ENCODE peak calls at places on chromosomes 13 and 19, in eight cellular contexts. One of them, this sample, is unnamed.

GRCh38 chr13:36420437-36420891 is 11.8 kb upstream of the CCNA1 start:
- DNase-seq in fibroblast of mammary gland: peak; percentile 79
- DNase-seq in amniotic stem cell: peak; percentile 54
- DNase-seq in iPS-NIHi11: peak; percentile 85
- DNase-seq in GOT3: peak; percentile 14
- DNase-seq in amygdala: peak; percentile 72
- DNase-seq in stimulated activated CD4-positive, alpha-beta T cell treated with anti-CD3 and anti-CD28 coated beads, TNF-alpha, amount 100 ng/mL, for 1 hour: peak; percentile 24
- DNase-seq in stimulated activated CD8-positive, alpha-beta memory T cell treated with anti-CD3 and anti-CD28 coated beads, Interleukin-12 subunit alpha, Interleukin-12 subunit beta, amount 100 ng/mL, for 1 hour: peak; percentile 46
- DNase-seq in this sample: no peak

GRCh38 chr13:43865892-43866291 is 13.6 kb downstream of the CCDC122 start:
- DNase-seq in fibroblast of mammary gland: peak; percentile 79
- DNase-seq in amniotic stem cell: no peak
- DNase-seq in iPS-NIHi11: no peak
- DNase-seq in GOT3: no peak
- DNase-seq in amygdala: no peak
- DNase-seq in stimulated activated CD4-positive, alpha-beta T cell treated with anti-CD3 and anti-CD28 coated beads, TNF-alpha, amount 100 ng/mL, for 1 hour: no peak
- DNase-seq in stimulated activated CD8-positive, alpha-beta memory T cell treated with anti-CD3 and anti-CD28 coated beads, Interleukin-12 subunit alpha, Interleukin-12 subunit beta, amount 100 ng/mL, for 1 hour: no peak
- DNase-seq in this sample: no peak

GRCh38 chr19:54207908-54208783 is 7.5 kb downstream of the RPS9 start:
- DNase-seq in fibroblast of mammary gland: peak; percentile 98
- DNase-seq in amniotic stem cell: no peak
- DNase-seq in iPS-NIHi11: no peak
- DNase-seq in GOT3: no peak
- DNase-seq in amygdala: no peak
- DNase-seq in stimulated activated CD4-positive, alpha-beta T cell treated with anti-CD3 and anti-CD28 coated beads, TNF-alpha, amount 100 ng/mL, for 1 hour: no peak
- DNase-seq in stimulated activated CD8-positive, alpha-beta memory T cell treated with anti-CD3 and anti-CD28 coated beads, Interleukin-12 subunit alpha, Interleukin-12 subunit beta, amount 100 ng/mL, for 1 hour: no peak
- DNase-seq in this sample: no peak

GRCh38 chr13:64075543-64076271 is 2660.1 kb upstream of the PCDH20 start:
- DNase-seq in fibroblast of mammary gland: no peak
- DNase-seq in amniotic stem cell: no peak
- DNase-seq in iPS-NIHi11: no peak
- DNase-seq in GOT3: no peak
- DNase-seq in amygdala: no peak
- DNase-seq in stimulated activated CD4-positive, alpha-beta T cell treated with anti-CD3 and anti-CD28 coated beads, TNF-alpha, amount 100 ng/mL, for 1 hour: no peak
- DNase-seq in stimulated activated CD8-positive, alpha-beta memory T cell treated with anti-CD3 and anti-CD28 coated beads, Interleukin-12 subunit alpha, Interleukin-12 subunit beta, amount 100 ng/mL, for 1 hour: no peak
- DNase-seq in this sample: no peak

GRCh38 chr13:31835932-31836331 is 96.6 kb downstream of the RXFP2 start:
- DNase-seq in fibroblast of mammary gland: peak; percentile 87
- DNase-seq in amniotic stem cell: no peak
- DNase-seq in iPS-NIHi11: no peak
- DNase-seq in GOT3: no peak
- DNase-seq in amygdala: no peak
- DNase-seq in stimulated activated CD4-positive, alpha-beta T cell treated with anti-CD3 and anti-CD28 coated beads, TNF-alpha, amount 100 ng/mL, for 1 hour: no peak
- DNase-seq in stimulated activated CD8-positive, alpha-beta memory T cell treated with anti-CD3 and anti-CD28 coated beads, Interleukin-12 subunit alpha, Interleukin-12 subunit beta, amount 100 ng/mL, for 1 hour: no peak
- DNase-seq in this sample: no peak

GRCh38 chr19:8252922-8253589 is 43.9 kb downstream of the CERS4 start:
- DNase-seq in fibroblast of mammary gland: peak; percentile 73
- DNase-seq in amniotic stem cell: peak; percentile 17
- DNase-seq in iPS-NIHi11: peak; percentile 93
- DNase-seq in GOT3: peak; percentile 19
- DNase-seq in amygdala: peak; percentile 67
- DNase-seq in stimulated activated CD4-positive, alpha-beta T cell treated with anti-CD3 and anti-CD28 coated beads, TNF-alpha, amount 100 ng/mL, for 1 hour: peak; percentile 81
- DNase-seq in stimulated activated CD8-positive, alpha-beta memory T cell treated with anti-CD3 and anti-CD28 coated beads, Interleukin-12 subunit alpha, Interleukin-12 subunit beta, amount 100 ng/mL, for 1 hour: peak; percentile 74
- DNase-seq in this sample: peak; percentile 57

GRCh38 chr19:12113121-12113520 is 27.0 kb downstream of the ZNF20 start:
- DNase-seq in fibroblast of mammary gland: no peak
- DNase-seq in amniotic stem cell: no peak
- DNase-seq in iPS-NIHi11: no peak
- DNase-seq in GOT3: no peak
- DNase-seq in amygdala: no peak
- DNase-seq in stimulated activated CD4-positive, alpha-beta T cell treated with anti-CD3 and anti-CD28 coated beads, TNF-alpha, amount 100 ng/mL, for 1 hour: no peak
- DNase-seq in stimulated activated CD8-positive, alpha-beta memory T cell treated with anti-CD3 and anti-CD28 coated beads, Interleukin-12 subunit alpha, Interleukin-12 subunit beta, amount 100 ng/mL, for 1 hour: no peak
- DNase-seq in this sample: no peak

GRCh38 chr13:73751290-73751689 is 382.9 kb downstream of the KLF12 start:
- DNase-seq in fibroblast of mammary gland: no peak
- DNase-seq in amniotic stem cell: no peak
- DNase-seq in iPS-NIHi11: no peak
- DNase-seq in GOT3: no peak
- DNase-seq in amygdala: no peak
- DNase-seq in stimulated activated CD4-positive, alpha-beta T cell treated with anti-CD3 and anti-CD28 coated beads, TNF-alpha, amount 100 ng/mL, for 1 hour: no peak
- DNase-seq in stimulated activated CD8-positive, alpha-beta memory T cell treated with anti-CD3 and anti-CD28 coated beads, Interleukin-12 subunit alpha, Interleukin-12 subunit beta, amount 100 ng/mL, for 1 hour: no peak
- DNase-seq in this sample: no peak

GRCh38 chr13:20462533-20462915 is 63.1 kb downstream of the CRYL1 start:
- DNase-seq in fibroblast of mammary gland: no peak
- DNase-seq in amniotic stem cell: no peak
- DNase-seq in iPS-NIHi11: peak; percentile 35
- DNase-seq in GOT3: no peak
- DNase-seq in amygdala: no peak
- DNase-seq in stimulated activated CD4-positive, alpha-beta T cell treated with anti-CD3 and anti-CD28 coated beads, TNF-alpha, amount 100 ng/mL, for 1 hour: no peak
- DNase-seq in stimulated activated CD8-positive, alpha-beta memory T cell treated with anti-CD3 and anti-CD28 coated beads, Interleukin-12 subunit alpha, Interleukin-12 subunit beta, amount 100 ng/mL, for 1 hour: no peak
- DNase-seq in this sample: no peak

GRCh38 chr19:18283338-18283737 is 1.9 kb upstream of the JUND start:
- DNase-seq in fibroblast of mammary gland: no peak
- DNase-seq in amniotic stem cell: no peak
- DNase-seq in iPS-NIHi11: no peak
- DNase-seq in GOT3: no peak
- DNase-seq in amygdala: no peak
- DNase-seq in stimulated activated CD4-positive, alpha-beta T cell treated with anti-CD3 and anti-CD28 coated beads, TNF-alpha, amount 100 ng/mL, for 1 hour: no peak
- DNase-seq in stimulated activated CD8-positive, alpha-beta memory T cell treated with anti-CD3 and anti-CD28 coated beads, Interleukin-12 subunit alpha, Interleukin-12 subunit beta, amount 100 ng/mL, for 1 hour: no peak
- DNase-seq in this sample: no peak

GRCh38 chr19:572891-573825 is 762 bp downstream of the BSG start:
- DNase-seq in fibroblast of mammary gland: peak; percentile 66
- DNase-seq in amniotic stem cell: no peak
- DNase-seq in iPS-NIHi11: no peak
- DNase-seq in GOT3: no peak
- DNase-seq in amygdala: peak; percentile 65
- DNase-seq in stimulated activated CD4-positive, alpha-beta T cell treated with anti-CD3 and anti-CD28 coated beads, TNF-alpha, amount 100 ng/mL, for 1 hour: no peak
- DNase-seq in stimulated activated CD8-positive, alpha-beta memory T cell treated with anti-CD3 and anti-CD28 coated beads, Interleukin-12 subunit alpha, Interleukin-12 subunit beta, amount 100 ng/mL, for 1 hour: no peak
- DNase-seq in this sample: no peak

GRCh38 chr19:49103331-49104085 is 10.7 kb upstream of the LIN7B start:
- DNase-seq in fibroblast of mammary gland: no peak
- DNase-seq in amniotic stem cell: no peak
- DNase-seq in iPS-NIHi11: no peak
- DNase-seq in GOT3: no peak
- DNase-seq in amygdala: no peak
- DNase-seq in stimulated activated CD4-positive, alpha-beta T cell treated with anti-CD3 and anti-CD28 coated beads, TNF-alpha, amount 100 ng/mL, for 1 hour: no peak
- DNase-seq in stimulated activated CD8-positive, alpha-beta memory T cell treated with anti-CD3 and anti-CD28 coated beads, Interleukin-12 subunit alpha, Interleukin-12 subunit beta, amount 100 ng/mL, for 1 hour: no peak
- DNase-seq in this sample: no peak

GRCh38 chr19:1449467-1450442 is at the start of gene APC2:
- DNase-seq in fibroblast of mammary gland: no peak
- DNase-seq in amniotic stem cell: no peak
- DNase-seq in iPS-NIHi11: peak; percentile 91
- DNase-seq in GOT3: no peak
- DNase-seq in amygdala: peak; percentile 76
- DNase-seq in stimulated activated CD4-positive, alpha-beta T cell treated with anti-CD3 and anti-CD28 coated beads, TNF-alpha, amount 100 ng/mL, for 1 hour: no peak
- DNase-seq in stimulated activated CD8-positive, alpha-beta memory T cell treated with anti-CD3 and anti-CD28 coated beads, Interleukin-12 subunit alpha, Interleukin-12 subunit beta, amount 100 ng/mL, for 1 hour: no peak
- DNase-seq in this sample: no peak

GRCh38 chr19:47022541-47023447 is 3.2 kb downstream of the NPAS1 start:
- DNase-seq in fibroblast of mammary gland: no peak
- DNase-seq in amniotic stem cell: no peak
- DNase-seq in iPS-NIHi11: no peak
- DNase-seq in GOT3: no peak
- DNase-seq in amygdala: no peak
- DNase-seq in stimulated activated CD4-positive, alpha-beta T cell treated with anti-CD3 and anti-CD28 coated beads, TNF-alpha, amount 100 ng/mL, for 1 hour: no peak
- DNase-seq in stimulated activated CD8-positive, alpha-beta memory T cell treated with anti-CD3 and anti-CD28 coated beads, Interleukin-12 subunit alpha, Interleukin-12 subunit beta, amount 100 ng/mL, for 1 hour: no peak
- DNase-seq in this sample: no peak

GRCh38 chr19:38303517-38304351 is at the start of gene C19orf33:
- DNase-seq in fibroblast of mammary gland: no peak
- DNase-seq in amniotic stem cell: no peak
- DNase-seq in iPS-NIHi11: peak; percentile 67
- DNase-seq in GOT3: no peak
- DNase-seq in amygdala: no peak
- DNase-seq in stimulated activated CD4-positive, alpha-beta T cell treated with anti-CD3 and anti-CD28 coated beads, TNF-alpha, amount 100 ng/mL, for 1 hour: no peak
- DNase-seq in stimulated activated CD8-positive, alpha-beta memory T cell treated with anti-CD3 and anti-CD28 coated beads, Interleukin-12 subunit alpha, Interleukin-12 subunit beta, amount 100 ng/mL, for 1 hour: no peak
- DNase-seq in this sample: no peak

GRCh38 chr19:24000656-24001055 is 86.0 kb downstream of the ZNF726 start:
- DNase-seq in fibroblast of mammary gland: no peak
- DNase-seq in amniotic stem cell: no peak
- DNase-seq in iPS-NIHi11: no peak
- DNase-seq in GOT3: no peak
- DNase-seq in amygdala: no peak
- DNase-seq in stimulated activated CD4-positive, alpha-beta T cell treated with anti-CD3 and anti-CD28 coated beads, TNF-alpha, amount 100 ng/mL, for 1 hour: no peak
- DNase-seq in stimulated activated CD8-positive, alpha-beta memory T cell treated with anti-CD3 and anti-CD28 coated beads, Interleukin-12 subunit alpha, Interleukin-12 subunit beta, amount 100 ng/mL, for 1 hour: no peak
- DNase-seq in this sample: no peak

GRCh38 chr13:40640202-40640601 is 26.2 kb downstream of the FOXO1 start:
- DNase-seq in fibroblast of mammary gland: no peak
- DNase-seq in amniotic stem cell: no peak
- DNase-seq in iPS-NIHi11: no peak
- DNase-seq in GOT3: no peak
- DNase-seq in amygdala: no peak
- DNase-seq in stimulated activated CD4-positive, alpha-beta T cell treated with anti-CD3 and anti-CD28 coated beads, TNF-alpha, amount 100 ng/mL, for 1 hour: no peak
- DNase-seq in stimulated activated CD8-positive, alpha-beta memory T cell treated with anti-CD3 and anti-CD28 coated beads, Interleukin-12 subunit alpha, Interleukin-12 subunit beta, amount 100 ng/mL, for 1 hour: no peak
- DNase-seq in this sample: no peak

GRCh38 chr19:47447470-47448359 is 24.0 kb downstream of the SLC8A2 start:
- DNase-seq in fibroblast of mammary gland: peak; percentile 41
- DNase-seq in amniotic stem cell: no peak
- DNase-seq in iPS-NIHi11: peak; percentile 88
- DNase-seq in GOT3: no peak
- DNase-seq in amygdala: peak; percentile 86
- DNase-seq in stimulated activated CD4-positive, alpha-beta T cell treated with anti-CD3 and anti-CD28 coated beads, TNF-alpha, amount 100 ng/mL, for 1 hour: peak; percentile 42
- DNase-seq in stimulated activated CD8-positive, alpha-beta memory T cell treated with anti-CD3 and anti-CD28 coated beads, Interleukin-12 subunit alpha, Interleukin-12 subunit beta, amount 100 ng/mL, for 1 hour: no peak
- DNase-seq in this sample: no peak

GRCh38 chr19:35357867-35358573 is at the start of gene FFAR3:
- DNase-seq in fibroblast of mammary gland: peak; percentile 49
- DNase-seq in amniotic stem cell: no peak
- DNase-seq in iPS-NIHi11: no peak
- DNase-seq in GOT3: no peak
- DNase-seq in amygdala: no peak
- DNase-seq in stimulated activated CD4-positive, alpha-beta T cell treated with anti-CD3 and anti-CD28 coated beads, TNF-alpha, amount 100 ng/mL, for 1 hour: no peak
- DNase-seq in stimulated activated CD8-positive, alpha-beta memory T cell treated with anti-CD3 and anti-CD28 coated beads, Interleukin-12 subunit alpha, Interleukin-12 subunit beta, amount 100 ng/mL, for 1 hour: no peak
- DNase-seq in this sample: no peak

GRCh38 chr13:111396457-111396856 is 76.0 kb downstream of the TEX29 start:
- DNase-seq in fibroblast of mammary gland: no peak
- DNase-seq in amniotic stem cell: no peak
- DNase-seq in iPS-NIHi11: no peak
- DNase-seq in GOT3: no peak
- DNase-seq in amygdala: no peak
- DNase-seq in stimulated activated CD4-positive, alpha-beta T cell treated with anti-CD3 and anti-CD28 coated beads, TNF-alpha, amount 100 ng/mL, for 1 hour: no peak
- DNase-seq in stimulated activated CD8-positive, alpha-beta memory T cell treated with anti-CD3 and anti-CD28 coated beads, Interleukin-12 subunit alpha, Interleukin-12 subunit beta, amount 100 ng/mL, for 1 hour: no peak
- DNase-seq in this sample: no peak